ENCODE peak calls at places on chromosomes 11 and 22, in six cellular contexts. O is Peyer's patch, W is left lung, P is DND-41, Z is A549, Q is left ventricle myocardium inferior. C is an unnamed sample.

GRCh38 chr11:71449596-71449995 is 1.4 kb upstream of the DHCR7 start:
- DNase-seq in P (no peak), Q (no peak), O (no peak), Z (no peak), W (no peak), C (no peak)

GRCh38 chr22:18024276-18024939 is at the start of gene MICAL3:
- DNase-seq in W (peak; percentile 40), O (peak; percentile 80), Q (peak; percentile 57), Z (peak; percentile 61), P (peak; percentile 64), C (peak; percentile 41)

GRCh38 chr11:2270322-2271076 is at the start of gene ASCL2:
- DNase-seq in O (peak; percentile 59), P (no peak), Z (no peak), Q (no peak), W (no peak), C (no peak)

GRCh38 chr11:116641561-116642045 is 131.2 kb downstream of the BUD13 start:
- DNase-seq in W (no peak), P (peak; percentile 18), Z (peak; percentile 33), O (peak; percentile 77), Q (peak; percentile 30), C (no peak)

GRCh38 chr22:19576460-19577421 is 52.5 kb upstream of the CLDN5 start:
- DNase-seq in O (no peak), W (no peak), P (no peak), Z (no peak), Q (peak; percentile 42), C (no peak)

GRCh38 chr22:45318168-45318557 is 8.4 kb downstream of the FAM118A start:
- DNase-seq in W (peak; percentile 71), O (no peak), Q (peak; percentile 78), P (peak; percentile 74), Z (no peak), C (peak; percentile 90)

GRCh38 chr11:111414267-111414931 is 35.3 kb upstream of the POU2AF1 start:
- DNase-seq in P (peak; percentile 72), W (no peak), O (no peak), Q (no peak), Z (no peak), C (no peak)

GRCh38 chr22:28978863-28979799 is 82.5 kb downstream of the C22orf31 start:
- DNase-seq in Z (no peak), P (no peak), Q (no peak), O (no peak), W (no peak), C (no peak)

GRCh38 chr11:76233936-76234703 is 27.8 kb upstream of the WNT11 start:
- DNase-seq in O (peak; percentile 62), Z (no peak), P (no peak), Q (peak; percentile 58), W (peak; percentile 63), C (no peak)

GRCh38 chr22:40347300-40347699 is 1.0 kb downstream of the ADSL start:
- DNase-seq in Z (no peak), W (no peak), O (no peak), P (no peak), Q (no peak), C (no peak)

GRCh38 chr22:26893034-26893710 is 235.8 kb downstream of the MIAT start:
- DNase-seq in Q (no peak), Z (no peak), O (no peak), P (no peak), W (no peak), C (no peak)

GRCh38 chr11:64743591-64744543 is at the start of gene RASGRP2:
- DNase-seq in O (peak; percentile 80), Z (peak; percentile 76), W (peak; percentile 81), Q (peak; percentile 88), P (peak; percentile 58), C (peak; percentile 93)

GRCh38 chr22:47465222-47465621 is 702.8 kb downstream of the TBC1D22A start:
- DNase-seq in P (no peak), Q (no peak), Z (no peak), W (no peak), O (no peak), C (no peak)

GRCh38 chr22:21946262-21946925 is 6.3 kb downstream of the PPM1F start:
- DNase-seq in W (no peak), O (no peak), Z (no peak), Q (no peak), P (no peak), C (no peak)

GRCh38 chr22:45201678-45202332 is 38.1 kb downstream of the NUP50 start:
- DNase-seq in O (no peak), Q (no peak), Z (peak; percentile 64), P (no peak), W (no peak), C (no peak)

GRCh38 chr11:13145461-13145860 is 132.1 kb upstream of the BMAL1 start:
- DNase-seq in P (no peak), Z (no peak), W (no peak), Q (no peak), O (no peak), C (no peak)

GRCh38 chr22:49236541-49237075 is 591.1 kb downstream of the BRD1 start:
- DNase-seq in P (no peak), Q (no peak), Z (no peak), W (no peak), O (peak; percentile 30), C (no peak)

GRCh38 chr22:47822459-47822858 is 1060.0 kb downstream of the TBC1D22A start:
- DNase-seq in W (no peak), Q (no peak), O (no peak), Z (no peak), P (no peak), C (no peak)

GRCh38 chr22:32119568-32120235 is 39.4 kb downstream of the C22orf42 start:
- DNase-seq in Q (no peak), P (no peak), W (no peak), O (peak; percentile 68), Z (no peak), C (no peak)

GRCh38 chr11:1086171-1087102 is 11.8 kb downstream of the MUC2 start:
- DNase-seq in P (no peak), W (no peak), Q (peak; percentile 11), O (peak; percentile 48), Z (no peak), C (no peak)

GRCh38 chr11:834371-835316 is 1.9 kb downstream of the CD151 start:
- DNase-seq in O (peak; percentile 92), P (no peak), W (peak; percentile 83), Z (peak; percentile 95), Q (peak; percentile 82), C (no peak)

GRCh38 chr22:46737105-46737975 is 712 bp downstream of the CERK start:
- DNase-seq in W (no peak), Z (no peak), Q (peak; percentile 47), P (peak; percentile 65), O (peak; percentile 71), C (peak; percentile 71)

GRCh38 chr11:119337581-119338317 is 2.9 kb downstream of the C1QTNF5 start:
- DNase-seq in P (peak; percentile 36), Q (no peak), O (peak; percentile 49), W (peak; percentile 48), Z (no peak), C (no peak)

DNA sequence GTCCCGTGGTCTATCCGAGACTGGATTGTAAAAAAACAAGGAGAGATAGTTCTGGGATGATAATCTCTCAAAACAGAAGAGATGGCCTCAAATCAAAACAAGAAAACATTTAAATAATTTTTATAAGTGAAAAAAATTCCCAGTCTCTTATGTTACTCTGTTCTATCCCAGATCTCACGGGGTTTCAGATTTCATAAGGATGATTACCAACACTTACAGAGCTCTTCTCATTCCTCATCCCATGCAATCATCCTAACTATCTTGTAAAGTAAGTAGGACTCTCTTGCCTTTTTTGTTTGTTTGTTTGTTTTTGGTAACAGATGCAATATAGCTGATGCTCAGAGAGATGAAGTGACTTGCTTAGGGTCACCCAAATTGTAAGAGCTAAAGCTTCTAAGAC is 20.0 kb upstream of the ZBTB16 start:
- DNase-seq in W (no peak), Z (no peak), O (no peak), P (no peak), Q (no peak), C (no peak)
- H3K4me1 ChIP-seq in W (no peaks in the 10 kb centered on the region), Z (peaks cover 6% of the 10 kb centered on the region), O (no peaks in the 10 kb centered on the region), P (no peaks in the 10 kb centered on the region), Q (peaks cover 37% of the 10 kb centered on the region), C (peaks cover 9% of the 10 kb centered on the region)

DNA sequence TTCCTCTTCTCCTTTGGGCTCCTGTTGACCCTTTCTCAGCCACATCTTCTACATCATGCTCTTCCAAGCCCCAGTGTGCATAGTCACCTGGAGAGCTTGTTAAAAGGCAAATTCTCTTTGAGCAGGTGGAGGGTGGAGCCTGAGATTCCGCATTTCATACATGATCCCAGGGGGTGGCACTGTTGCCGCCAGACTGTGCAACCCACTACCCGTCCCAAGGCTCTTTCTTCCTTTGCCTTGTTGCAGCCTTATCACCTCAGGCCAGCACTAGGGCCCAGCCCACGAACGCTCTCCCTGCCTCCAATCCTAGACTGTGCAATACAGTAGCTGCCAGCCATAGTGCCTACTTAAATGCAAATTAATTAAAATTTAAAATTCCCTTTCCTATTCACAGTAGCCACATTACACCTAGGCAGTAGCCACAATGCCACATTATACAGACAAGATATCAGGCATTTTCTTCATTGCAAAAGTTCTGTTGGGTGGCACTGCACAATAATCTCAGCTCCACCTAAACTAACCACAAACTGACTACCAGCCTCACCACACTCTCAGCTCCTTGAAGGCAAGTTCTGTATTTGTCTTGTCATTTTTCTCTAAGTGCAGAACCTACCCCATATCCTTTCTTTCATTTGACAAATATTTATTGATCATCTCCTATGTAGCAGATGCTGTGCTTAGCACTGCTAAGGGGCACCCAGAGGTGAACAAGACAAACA is 4.6 kb upstream of the KCNJ5 start:
- DNase-seq in P (no peak), Q (no peak), O (no peak), W (peak; percentile 31), Z (peak; percentile 24), C (no peak)
- TF ChIP-seq CTCF in P (peak; percentile 49), Q (peak; percentile 14), O (peak; percentile 4), W (no peak), Z (no peak), C (no peak)

GRCh38 chr11:62552931-62553838 is 6.6 kb upstream of the AHNAK start:
- DNase-seq in Z (peak; percentile 95), O (peak; percentile 91), W (peak; percentile 93), Q (peak; percentile 86), P (no peak), C (peak; percentile 75)

GRCh38 chr11:62554377-62554776 is 7.8 kb upstream of the AHNAK start:
- DNase-seq in P (no peak), O (no peak), Z (no peak), W (no peak), Q (peak; percentile 30), C (no peak)

GRCh38 chr11:62555464-62556092 is 9.0 kb upstream of the AHNAK start:
- DNase-seq in O (no peak), W (peak; percentile 80), Z (no peak), P (peak; percentile 62), Q (peak; percentile 39), C (peak; percentile 63)

GRCh38 chr11:62552465-62552782 is 5.8 kb upstream of the AHNAK start:
- DNase-seq in P (no peak), W (no peak), O (no peak), Z (no peak), Q (peak; percentile 26), C (no peak)

GRCh38 chr11:62553839-62554361 is 7.3 kb upstream of the AHNAK start:
- DNase-seq in P (no peak), W (no peak), O (peak; percentile 74), Q (no peak), Z (peak; percentile 78), C (no peak)
- H3K4me1 ChIP-seq in P (peaks cover 54% of the 10 kb centered on the region), W (peaks cover 60% of the 10 kb centered on the region), O (peaks cover 35% of the 10 kb centered on the region), Q (peaks cover 90% of the 10 kb centered on the region), Z (peaks cover 83% of the 10 kb centered on the region), C (peaks cover 83% of the 10 kb centered on the region)

DNA sequence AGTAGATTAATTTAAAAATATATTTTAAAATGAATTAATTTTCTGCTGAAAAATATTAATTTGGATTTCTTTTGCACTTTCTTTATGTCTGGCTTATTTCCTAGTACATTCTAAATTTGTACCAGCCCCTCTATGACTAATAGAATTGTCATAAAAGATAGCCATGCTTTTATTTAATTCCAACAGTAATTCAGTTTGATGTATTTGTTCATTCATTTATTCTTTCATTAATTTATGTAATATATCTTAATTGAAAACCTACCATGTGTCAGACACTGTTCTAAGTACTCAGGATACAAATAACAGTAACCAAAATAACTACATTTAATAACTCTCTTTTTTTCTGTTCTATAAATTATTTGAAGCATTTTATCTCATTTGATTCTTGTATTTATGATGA is 264.0 kb upstream of the CCDC179 start:
- DNase-seq in Z (no peak), Q (no peak), W (no peak), O (no peak), P (no peak), C (no peak)
- TF ChIP-seq CTCF in Z (no peak), Q (no peak), W (no peak), O (no peak), P (no peak), C (no peak)